ENCODE peak calls at places on chromosomes 5 and 9, in ten cellular contexts. L is colonic mucosa, R is HCT116, N is psoas muscle, F is tibial nerve, X is tibial artery, U is GM23338, Q is SJSA1, Z is cardiac muscle cell, S is PC-9. V is an unnamed sample. For H3K4me1 and H3K27me3, the result is how much of the 10 kb centered on the place peaks cover.

GRCh38 chr5:102856374-102856748 is 101.3 kb downstream of the PAM start:
- DNase-seq in L (no peak), R (no peak), N (no peak), F (no peak), X (no peak), U (no peak), Q (no peak), Z (peak), S (no peak), V (no peak)

GRCh38 chr5:95664204-95664786 is 17.7 kb downstream of the RFESD start:
- DNase-seq in L (peak), R (peak), N (no peak), F (peak), X (peak), U (peak), Q (no peak), Z (peak), S (peak), V (peak)

GRCh38 chr5:134533115-134533815 is 7.8 kb downstream of the JADE2 start:
- DNase-seq in L (peak), R (no peak), N (peak), F (peak), X (peak), U (no peak), Q (no peak), Z (peak), S (no peak), V (no peak)

GRCh38 chr9:16869961-16870605 is 387 bp downstream of the BNC2 start:
- DNase-seq in L (no peak), R (no peak), N (peak), F (no peak), X (no peak), U (peak), Q (no peak), Z (peak), S (no peak), V (no peak)

GRCh38 chr5:122295138-122295537 is 16.9 kb upstream of the SNCAIP start:
- DNase-seq in L (no peak), R (peak), N (no peak), F (no peak), X (no peak), U (peak), Q (no peak), Z (peak), S (no peak), V (no peak)

GRCh38 chr5:138653502-138653901 is 78.3 kb upstream of the HSPA9 start:
- DNase-seq in L (no peak), R (peak), N (no peak), F (no peak), X (no peak), U (peak), Q (no peak), Z (peak), S (peak), V (no peak)

GRCh38 chr5:168578506-168579205 is 512 bp downstream of the PANK3 start:
- DNase-seq in L (no peak), R (no peak), N (no peak), F (no peak), X (no peak), U (peak), Q (peak), Z (no peak), S (no peak), V (no peak)

GRCh38 chr5:80008945-80009344 is 17.9 kb upstream of the MTX3 start:
- DNase-seq in L (no peak), R (no peak), N (no peak), F (no peak), X (no peak), U (no peak), Q (no peak), Z (no peak), S (no peak), V (no peak)

GRCh38 chr5:31232273-31232888 is 38.9 kb downstream of the CDH6 start:
- DNase-seq in L (peak), R (peak), N (no peak), F (no peak), X (peak), U (peak), Q (no peak), Z (peak), S (peak), V (no peak)

GRCh38 chr9:86487222-86487841 is 133.1 kb upstream of the TUT7 start:
- DNase-seq in L (no peak), R (peak), N (no peak), F (no peak), X (no peak), U (peak), Q (no peak), Z (peak), S (no peak), V (no peak)

GRCh38 chr5:55900068-55900467 is 48.9 kb downstream of the IL31RA start:
- DNase-seq in L (no peak), R (no peak), N (no peak), F (no peak), X (no peak), U (no peak), Q (no peak), Z (no peak), S (no peak), V (no peak)

GRCh38 chr5:53109041-53109435 is 519 bp downstream of the MOCS2 start:
- DNase-seq in L (peak), R (no peak), N (no peak), F (no peak), X (no peak), U (peak), Q (no peak), Z (no peak), S (no peak), V (no peak)

GRCh38 chr5:135064235-135064570 is 30.2 kb upstream of the PITX1 start:
- DNase-seq in L (no peak), R (no peak), N (no peak), F (no peak), X (no peak), U (no peak), Q (no peak), Z (no peak), S (no peak), V (no peak)

GRCh38 chr5:14161825-14162556 is 18.8 kb downstream of the TRIO start:
- DNase-seq in L (no peak), R (no peak), N (no peak), F (no peak), X (no peak), U (no peak), Q (peak), Z (no peak), S (no peak), V (no peak)

GRCh38 chr9:105963700-105964099 is 269.4 kb downstream of the TMEM38B start:
- DNase-seq in L (no peak), R (no peak), N (no peak), F (no peak), X (no peak), U (no peak), Q (no peak), Z (no peak), S (no peak), V (no peak)

GRCh38 chr9:130039504-130040147 is 3.4 kb downstream of the FNBP1 start:
- DNase-seq in L (no peak), R (no peak), N (no peak), F (no peak), X (no peak), U (peak), Q (no peak), Z (peak), S (no peak), V (no peak)

GRCh38 chr5:172586118-172587060 is 54.7 kb upstream of the NEURL1B start:
- DNase-seq in L (peak), R (no peak), N (no peak), F (no peak), X (no peak), U (peak), Q (no peak), Z (no peak), S (no peak), V (no peak)

GRCh38 chr5:979100-979817 is 29.3 kb upstream of the NKD2 start:
- DNase-seq in L (no peak), R (no peak), N (no peak), F (no peak), X (no peak), U (no peak), Q (peak), Z (no peak), S (no peak), V (no peak)

GRCh38 chr9:120740135-120740534 is 25.9 kb upstream of the MEGF9 start:
- DNase-seq in L (no peak), R (no peak), N (no peak), F (no peak), X (no peak), U (no peak), Q (no peak), Z (peak), S (no peak), V (no peak)

GRCh38 chr5:23996525-23996924 is 489.1 kb downstream of the PRDM9 start:
- DNase-seq in L (no peak), R (no peak), N (no peak), F (no peak), X (no peak), U (no peak), Q (no peak), Z (peak), S (no peak), V (no peak)

GRCh38 chr9:111586378-111586777 is 13.1 kb downstream of the PTGR1 start:
- DNase-seq in L (no peak), R (no peak), N (no peak), F (no peak), X (no peak), U (no peak), Q (no peak), Z (no peak), S (no peak), V (no peak)

GRCh38 chr9:35341021-35341420 is 148.9 kb upstream of the RUSC2 start:
- DNase-seq in L (no peak), R (no peak), N (no peak), F (no peak), X (no peak), U (no peak), Q (no peak), Z (no peak), S (no peak), V (no peak)

GRCh38 chr9:4927043-4927471 is 58.0 kb upstream of the JAK2 start:
- DNase-seq in L (no peak), R (no peak), N (no peak), F (no peak), X (no peak), U (peak), Q (no peak), Z (peak), S (no peak), V (no peak)

GRCh38 chr9:37192803-37193202 is 72.4 kb downstream of the ZCCHC7 start:
- DNase-seq in L (no peak), R (no peak), N (no peak), F (no peak), X (no peak), U (no peak), Q (no peak), Z (no peak), S (no peak), V (no peak)

GRCh38 chr9:35990155-35990554 is 32.2 kb upstream of the OR2S2 start:
- DNase-seq in L (no peak), R (no peak), N (no peak), F (no peak), X (no peak), U (no peak), Q (no peak), Z (no peak), S (no peak), V (no peak)

DNA sequence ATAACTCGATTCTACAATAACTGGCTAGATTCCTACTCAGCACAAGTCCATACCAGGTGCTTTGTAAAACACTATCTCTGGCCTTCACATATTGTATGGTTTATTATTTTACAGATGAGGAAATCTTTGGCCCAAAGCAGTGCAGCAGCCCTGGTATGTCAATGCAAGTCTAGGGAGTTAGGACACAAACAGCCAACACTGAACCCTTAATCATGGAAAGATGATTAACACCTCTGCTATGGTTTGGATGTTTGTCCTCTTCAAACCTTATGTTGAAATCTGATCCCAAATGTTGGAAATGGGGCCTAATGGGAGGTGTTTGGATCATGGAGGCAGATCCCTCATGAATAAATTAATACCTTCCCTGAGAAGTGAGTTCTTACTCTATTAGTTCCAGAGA is 76.6 kb downstream of the MAPKAP1 start:
- DNase-seq in L (no peak), R (no peak), N (no peak), F (no peak), X (no peak), U (no peak), Q (no peak), Z (peak), S (no peak), V (no peak)
- H3K4me1 ChIP-seq in L (under half), R (half or more), N (under half), F (under half), X (under half), U (under half), Q (under half), Z (under half), S (half or more), V (under half)

GRCh38 chr5:133266966-133267365 is 215.2 kb downstream of the HSPA4 start:
- DNase-seq in L (no peak), R (no peak), N (no peak), F (no peak), X (no peak), U (no peak), Q (no peak), Z (no peak), S (no peak), V (no peak)

GRCh38 chr5:133265257-133265656 is 213.4 kb downstream of the HSPA4 start:
- DNase-seq in L (no peak), R (no peak), N (no peak), F (no peak), X (no peak), U (no peak), Q (no peak), Z (no peak), S (no peak), V (no peak)

GRCh38 chr5:133265720-133266575 is 214.1 kb downstream of the HSPA4 start:
- DNase-seq in L (no peak), R (no peak), N (no peak), F (no peak), X (no peak), U (no peak), Q (no peak), Z (no peak), S (no peak), V (no peak)

GRCh38 chr5:133269707-133270106 is 217.9 kb downstream of the HSPA4 start:
- DNase-seq in L (no peak), R (no peak), N (no peak), F (no peak), X (no peak), U (no peak), Q (no peak), Z (no peak), S (no peak), V (no peak)

GRCh38 chr5:133267601-133268000 is 215.8 kb downstream of the HSPA4 start:
- DNase-seq in L (no peak), R (no peak), N (no peak), F (no peak), X (no peak), U (no peak), Q (no peak), Z (no peak), S (no peak), V (no peak)
- H3K27me3 ChIP-seq in L (under half), R (under half), N (under half), F (under half), X (under half), U (under half), Q (under half), Z (under half), S (under half), V (under half)

GRCh38 chr5:151095341-151096000 is 14.6 kb upstream of the TNIP1 start:
- DNase-seq in L (peak), R (no peak), N (no peak), F (no peak), X (no peak), U (no peak), Q (no peak), Z (peak), S (no peak), V (no peak)

GRCh38 chr5:151097081-151097480 is 16.2 kb upstream of the TNIP1 start:
- DNase-seq in L (no peak), R (no peak), N (no peak), F (no peak), X (no peak), U (no peak), Q (no peak), Z (no peak), S (no peak), V (no peak)

GRCh38 chr5:151094054-151094858 is 13.4 kb upstream of the TNIP1 start:
- DNase-seq in L (peak), R (no peak), N (no peak), F (no peak), X (no peak), U (no peak), Q (peak), Z (peak), S (no peak), V (no peak)

GRCh38 chr5:151094861-151095260 is 14.0 kb upstream of the TNIP1 start:
- DNase-seq in L (peak), R (no peak), N (no peak), F (no peak), X (no peak), U (no peak), Q (no peak), Z (peak), S (no peak), V (no peak)

GRCh38 chr5:151096001-151096373 is 15.2 kb upstream of the TNIP1 start:
- DNase-seq in L (peak), R (no peak), N (no peak), F (no peak), X (no peak), U (no peak), Q (no peak), Z (no peak), S (no peak), V (no peak)
- H3K4me1 ChIP-seq in L (under half), R (under half), N (half or more), F (under half), X (under half), U (under half), Q (under half), Z (under half), S (half or more), V (half or more)

DNA sequence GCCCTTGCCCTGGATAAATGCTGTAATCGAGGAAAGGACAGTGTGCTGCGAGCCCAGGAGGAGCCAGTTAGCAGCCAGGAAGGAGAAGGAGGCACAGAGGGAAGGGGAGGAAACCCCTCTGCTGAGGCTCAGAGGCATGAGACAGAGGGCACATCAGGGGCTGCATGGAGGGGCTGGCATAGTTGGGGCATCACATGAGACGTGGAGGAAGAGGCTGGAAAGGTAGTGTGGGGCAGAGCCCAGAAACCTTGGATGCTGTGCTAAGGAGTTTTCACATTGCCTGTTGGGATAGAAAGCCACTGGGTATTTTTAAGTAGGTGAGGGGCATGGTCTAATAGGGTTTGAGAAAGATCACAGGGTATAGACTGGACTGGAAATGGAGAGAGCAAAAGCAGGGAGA is 32.9 kb upstream of the ANGPTL2 start:
- DNase-seq in L (no peak), R (no peak), N (no peak), F (no peak), X (no peak), U (no peak), Q (peak), Z (no peak), S (no peak), V (peak)
- H3K27me3 ChIP-seq in L (under half), R (under half), N (under half), F (under half), X (under half), U (under half), Q (under half), Z (under half), S (under half), V (under half)

DNA sequence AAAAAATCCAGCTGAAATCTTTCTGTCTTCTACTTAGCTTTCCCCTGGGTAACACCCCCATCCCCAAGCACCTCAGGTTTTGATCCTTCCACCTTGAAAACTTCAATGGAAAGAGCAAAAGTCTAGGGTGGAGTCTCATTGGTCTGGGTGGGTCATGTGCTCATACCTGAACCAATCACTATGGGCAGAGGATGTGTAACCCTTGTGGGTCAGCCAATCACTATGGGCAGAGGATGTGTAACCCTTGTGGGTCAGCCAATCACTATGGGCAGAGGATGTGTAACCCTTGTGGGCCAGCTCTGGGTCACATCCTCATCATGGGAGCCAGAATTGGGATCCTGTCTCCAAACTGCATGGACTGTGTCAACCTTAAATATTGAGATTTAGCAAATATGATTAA is 18.5 kb downstream of the NAIF1 start:
- DNase-seq in L (no peak), R (no peak), N (no peak), F (no peak), X (no peak), U (no peak), Q (no peak), Z (no peak), S (no peak), V (no peak)
- H3K4me1 ChIP-seq in L (under half), R (under half), N (under half), F (under half), X (under half), U (under half), Q (under half), Z (under half), S (under half), V (under half)

V was measured in CD8-positive, alpha-beta T cell.